ENCODE peak calls at places on chromosomes 11 and 22, in ten cellular contexts. F, Q, L, R, D, G, B, N, X and Z are unnamed samples.

GRCh38 chr22:34055525-34056200 is 135.4 kb upstream of the LARGE1 start:
- DNase-seq in F (peak), Q (no peak), L (no peak), R (no peak), D (peak), G (peak), B (no peak), N (no peak), X (peak), Z (no peak)

GRCh38 chr22:21735198-21736083 is at the start of gene YPEL1:
- DNase-seq in F (peak), Q (peak), L (peak), R (peak), D (peak), G (peak), B (peak), N (peak), X (peak), Z (peak)

GRCh38 chr11:69335010-69335409 is 41.1 kb downstream of the MYEOV start:
- DNase-seq in F (no peak), Q (no peak), L (no peak), R (no peak), D (no peak), G (no peak), B (no peak), N (no peak), X (no peak), Z (peak)

GRCh38 chr11:12893787-12894672 is 115.1 kb upstream of the RASSF10 start:
- DNase-seq in F (peak), Q (peak), L (peak), R (peak), D (peak), G (peak), B (peak), N (peak), X (peak), Z (no peak)

GRCh38 chr22:17436981-17437410 is 67.7 kb downstream of the CECR2 start:
- DNase-seq in F (no peak), Q (no peak), L (no peak), R (no peak), D (no peak), G (no peak), B (no peak), N (no peak), X (peak), Z (no peak)

GRCh38 chr11:77051511-77051910 is 15.3 kb upstream of the CAPN5 start:
- DNase-seq in F (no peak), Q (no peak), L (no peak), R (no peak), D (no peak), G (no peak), B (no peak), N (no peak), X (no peak), Z (no peak)

GRCh38 chr11:117835576-117835975 is 11.0 kb upstream of the FXYD2 start:
- DNase-seq in F (no peak), Q (no peak), L (no peak), R (no peak), D (no peak), G (no peak), B (no peak), N (no peak), X (no peak), Z (no peak)

GRCh38 chr11:35139883-35140282 is 912 bp downstream of the CD44 start:
- DNase-seq in F (no peak), Q (peak), L (no peak), R (no peak), D (no peak), G (no peak), B (no peak), N (no peak), X (no peak), Z (no peak)

GRCh38 chr11:1228921-1229451 is 6.1 kb downstream of the MUC5B start:
- DNase-seq in F (no peak), Q (peak), L (no peak), R (no peak), D (no peak), G (no peak), B (no peak), N (no peak), X (no peak), Z (peak)

GRCh38 chr11:21104641-21105040 is 435.3 kb downstream of the NELL1 start:
- DNase-seq in F (no peak), Q (no peak), L (no peak), R (no peak), D (no peak), G (no peak), B (no peak), N (no peak), X (no peak), Z (no peak)

GRCh38 chr11:79973701-79974626 is 533.1 kb upstream of the TENM4 start:
- DNase-seq in F (no peak), Q (no peak), L (no peak), R (no peak), D (no peak), G (no peak), B (no peak), N (no peak), X (peak), Z (no peak)

GRCh38 chr22:37187891-37188761 is at the start of gene C1QTNF6:
- DNase-seq in F (no peak), Q (no peak), L (no peak), R (no peak), D (no peak), G (no peak), B (no peak), N (no peak), X (peak), Z (peak)

GRCh38 chr11:88104408-88104807 is 70.8 kb downstream of the RAB38 start:
- DNase-seq in F (no peak), Q (no peak), L (no peak), R (no peak), D (no peak), G (no peak), B (no peak), N (no peak), X (no peak), Z (no peak)

GRCh38 chr11:35539781-35540281 is 14.4 kb upstream of the PAMR1 start:
- DNase-seq in F (no peak), Q (no peak), L (peak), R (peak), D (no peak), G (no peak), B (no peak), N (no peak), X (no peak), Z (no peak)

GRCh38 chr11:43575931-43576833 is 104.4 kb upstream of the HSD17B12 start:
- DNase-seq in F (no peak), Q (no peak), L (peak), R (no peak), D (no peak), G (no peak), B (no peak), N (no peak), X (no peak), Z (no peak)

GRCh38 chr11:119878990-119879389 is 150.0 kb upstream of the NECTIN1 start:
- DNase-seq in F (no peak), Q (no peak), L (no peak), R (no peak), D (no peak), G (no peak), B (no peak), N (no peak), X (no peak), Z (no peak)

GRCh38 chr11:34773826-34774225 is 142.4 kb downstream of the APIP start:
- DNase-seq in F (no peak), Q (no peak), L (peak), R (no peak), D (no peak), G (no peak), B (no peak), N (no peak), X (no peak), Z (no peak)

GRCh38 chr11:24859801-24860300 is 363.0 kb downstream of the LUZP2 start:
- DNase-seq in F (no peak), Q (no peak), L (no peak), R (no peak), D (no peak), G (no peak), B (no peak), N (no peak), X (no peak), Z (no peak)

GRCh38 chr11:71194702-71195101 is 57.7 kb downstream of the SHANK2 start:
- DNase-seq in F (no peak), Q (no peak), L (no peak), R (no peak), D (no peak), G (no peak), B (no peak), N (no peak), X (no peak), Z (peak)

GRCh38 chr11:60831143-60831500 is 10.8 kb upstream of the CCDC86 start:
- DNase-seq in F (peak), Q (peak), L (peak), R (peak), D (peak), G (no peak), B (peak), N (peak), X (peak), Z (peak)

GRCh38 chr22:19644314-19645223 is 69.7 kb upstream of the SEPTIN5 start:
- DNase-seq in F (no peak), Q (no peak), L (no peak), R (no peak), D (no peak), G (no peak), B (no peak), N (no peak), X (no peak), Z (no peak)

GRCh38 chr11:61778357-61778886 is 14.0 kb downstream of the TMEM258 start:
- DNase-seq in F (no peak), Q (no peak), L (no peak), R (no peak), D (no peak), G (no peak), B (no peak), N (no peak), X (no peak), Z (no peak)

GRCh38 chr11:65427691-65428577 is 5.3 kb downstream of the NEAT1 start:
- DNase-seq in F (peak), Q (peak), L (peak), R (no peak), D (peak), G (no peak), B (peak), N (peak), X (no peak), Z (peak)

GRCh38 chr22:29967461-29967860 is 84.5 kb downstream of the MTMR3 start:
- DNase-seq in F (no peak), Q (no peak), L (no peak), R (no peak), D (no peak), G (no peak), B (no peak), N (no peak), X (no peak), Z (no peak)

GRCh38 chr11:114200351-114200750 is 95.8 kb upstream of the NNMT start:
- DNase-seq in F (no peak), Q (no peak), L (no peak), R (no peak), D (no peak), G (no peak), B (no peak), N (no peak), X (no peak), Z (no peak)